ENCODE peak calls at places on chromosomes 5 and 9, in four cellular contexts. K is activated naive CD4-positive, alpha-beta T cell; A is nephron progenitor cell; Q is SW480. Z is an unnamed sample.

GRCh38 chr9:14769235-14769580 is 46.7 kb upstream of the CER1 start:
- DNase-seq in K (no peak), A (no peak), Q (peak), Z (peak)

GRCh38 chr9:95077766-95078382 is 239.6 kb downstream of the FANCC start:
- DNase-seq in K (no peak), A (no peak), Q (no peak), Z (no peak)

GRCh38 chr5:55530669-55531068 is 4.1 kb downstream of the PLPP1 start:
- DNase-seq in K (no peak), A (no peak), Q (no peak), Z (no peak)

GRCh38 chr9:69762527-69762926 is 2.7 kb upstream of the PTAR1 start:
- DNase-seq in K (no peak), A (no peak), Q (no peak), Z (no peak)

GRCh38 chr9:128625391-128626145 is 31.1 kb downstream of the DYNC2I2 start:
- DNase-seq in K (no peak), A (no peak), Q (no peak), Z (no peak)

GRCh38 chr9:3521961-3522360 is 3.8 kb downstream of the RFX3 start:
- DNase-seq in K (no peak), A (no peak), Q (no peak), Z (no peak)

GRCh38 chr5:42819745-42820144 is 8.1 kb upstream of the SELENOP start:
- DNase-seq in K (no peak), A (no peak), Q (no peak), Z (no peak)

GRCh38 chr5:37735649-37736347 is 104.0 kb downstream of the GDNF start:
- DNase-seq in K (no peak), A (peak), Q (no peak), Z (no peak)

GRCh38 chr5:22988937-22989336 is 135.8 kb upstream of the CDH12 start:
- DNase-seq in K (no peak), A (no peak), Q (no peak), Z (no peak)

GRCh38 chr5:126801992-126802294 is 25.0 kb downstream of the LMNB1 start:
- DNase-seq in K (no peak), A (no peak), Q (no peak), Z (peak)

GRCh38 chr5:143036146-143036927 is 266.2 kb downstream of the ARHGAP26 start:
- DNase-seq in K (no peak), A (no peak), Q (no peak), Z (peak)

GRCh38 chr5:15502208-15502607 is 2.2 kb downstream of the FBXL7 start:
- DNase-seq in K (no peak), A (no peak), Q (no peak), Z (no peak)

GRCh38 chr5:72355706-72356299 is 35.6 kb downstream of the PTCD2 start:
- DNase-seq in K (no peak), A (peak), Q (peak), Z (peak)

GRCh38 chr5:37005946-37006540 is 129.5 kb downstream of the NIPBL start:
- DNase-seq in K (no peak), A (no peak), Q (peak), Z (peak)

Z was measured in DMS53.